ENCODE peak calls at places on chromosomes 5 and 9, in seven cellular contexts. One of them, this sample, is unnamed.

GRCh38 chr9:35910613-35911488 is 1.6 kb downstream of the SPAAR start:
- DNase-seq in trophoblast cell: peak
- DNase-seq in mesenchymal stem cell: peak
- DNase-seq in neuronal stem cell: no peak
- DNase-seq in H1: no peak
- DNase-seq in H9: no peak
- DNase-seq in IMR-90: peak
- DNase-seq in this sample: peak

GRCh38 chr9:109474170-109474569 is 23.9 kb downstream of the PTPN3 start:
- DNase-seq in H9: no peak
- DNase-seq in H1: no peak
- DNase-seq in trophoblast cell: no peak
- DNase-seq in mesenchymal stem cell: no peak
- DNase-seq in neuronal stem cell: no peak
- DNase-seq in IMR-90: no peak
- DNase-seq in this sample: no peak

GRCh38 chr5:171755354-171755821 is 30.2 kb upstream of the SMIM23 start:
- DNase-seq in H1: no peak
- DNase-seq in IMR-90: peak
- DNase-seq in H9: no peak
- DNase-seq in mesenchymal stem cell: peak
- DNase-seq in neuronal stem cell: no peak
- DNase-seq in trophoblast cell: no peak
- DNase-seq in this sample: no peak

GRCh38 chr5:53256746-53257145 is 147.2 kb upstream of the MOCS2 start:
- DNase-seq in IMR-90: peak
- DNase-seq in H9: no peak
- DNase-seq in neuronal stem cell: no peak
- DNase-seq in H1: no peak
- DNase-seq in trophoblast cell: peak
- DNase-seq in mesenchymal stem cell: peak
- DNase-seq in this sample: no peak

GRCh38 chr5:161600156-161600555 is 53.6 kb upstream of the GABRB2 start:
- DNase-seq in H9: no peak
- DNase-seq in IMR-90: no peak
- DNase-seq in H1: no peak
- DNase-seq in trophoblast cell: no peak
- DNase-seq in mesenchymal stem cell: no peak
- DNase-seq in neuronal stem cell: peak
- DNase-seq in this sample: peak

GRCh38 chr5:54985301-54986268 is at the start of gene ESM1:
- DNase-seq in trophoblast cell: peak
- DNase-seq in IMR-90: peak
- DNase-seq in neuronal stem cell: no peak
- DNase-seq in H1: no peak
- DNase-seq in mesenchymal stem cell: peak
- DNase-seq in H9: no peak
- DNase-seq in this sample: no peak

GRCh38 chr9:19231126-19232035 is 888 bp downstream of the DENND4C start:
- DNase-seq in H9: no peak
- DNase-seq in H1: no peak
- DNase-seq in mesenchymal stem cell: peak
- DNase-seq in trophoblast cell: no peak
- DNase-seq in neuronal stem cell: peak
- DNase-seq in IMR-90: peak
- DNase-seq in this sample: peak

GRCh38 chr9:33921967-33922895 is 105.3 kb downstream of the UBE2R2 start:
- DNase-seq in neuronal stem cell: no peak
- DNase-seq in mesenchymal stem cell: peak
- DNase-seq in H9: peak
- DNase-seq in trophoblast cell: no peak
- DNase-seq in H1: no peak
- DNase-seq in IMR-90: no peak
- DNase-seq in this sample: peak

GRCh38 chr5:616342-617039 is 4.4 kb downstream of the CEP72 start:
- DNase-seq in trophoblast cell: no peak
- DNase-seq in mesenchymal stem cell: peak
- DNase-seq in H1: no peak
- DNase-seq in neuronal stem cell: no peak
- DNase-seq in H9: no peak
- DNase-seq in IMR-90: no peak
- DNase-seq in this sample: peak

DNA sequence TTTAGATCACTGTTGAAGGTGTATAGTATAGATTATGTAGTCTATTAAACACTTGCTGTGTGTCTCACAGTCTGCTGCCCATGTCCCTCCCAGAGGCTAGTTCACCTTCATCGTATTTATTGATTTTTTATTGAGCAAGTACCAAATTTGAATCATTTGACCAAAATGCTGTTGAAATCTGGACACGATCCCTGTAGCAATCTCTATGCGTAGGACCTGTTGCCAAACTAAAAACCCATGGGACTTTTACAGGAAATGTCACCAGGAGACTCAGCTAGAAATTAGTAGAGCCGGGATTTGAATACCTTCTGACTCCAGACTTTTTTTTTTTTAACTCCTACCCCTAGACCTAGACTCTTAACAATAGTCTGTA is 17.5 kb downstream of the SLC31A1 start:
- DNase-seq in H1: no peak
- DNase-seq in IMR-90: no peak
- DNase-seq in trophoblast cell: no peak
- DNase-seq in H9: no peak
- DNase-seq in mesenchymal stem cell: no peak
- DNase-seq in neuronal stem cell: no peak
- DNase-seq in this sample: no peak
- H2BK120ac ChIP-seq in H1: no peak
- H2BK120ac ChIP-seq in IMR-90: no peak
- H2BK120ac ChIP-seq in trophoblast cell: no peak
- H2BK120ac ChIP-seq in H9: no peak
- H2BK120ac ChIP-seq in mesenchymal stem cell: no peak
- H2BK120ac ChIP-seq in neuronal stem cell: no peak
- H2BK120ac ChIP-seq in this sample: no peak

GRCh38 chr5:139384591-139385051 is 1.5 kb upstream of the SLC23A1 start:
- DNase-seq in H1: no peak
- DNase-seq in IMR-90: no peak
- DNase-seq in neuronal stem cell: no peak
- DNase-seq in mesenchymal stem cell: no peak
- DNase-seq in H9: no peak
- DNase-seq in trophoblast cell: no peak
- DNase-seq in this sample: no peak

GRCh38 chr5:139385061-139385889 is 2.2 kb upstream of the SLC23A1 start:
- DNase-seq in H9: no peak
- DNase-seq in neuronal stem cell: no peak
- DNase-seq in H1: no peak
- DNase-seq in mesenchymal stem cell: peak
- DNase-seq in IMR-90: no peak
- DNase-seq in trophoblast cell: peak
- DNase-seq in this sample: no peak

GRCh38 chr5:139383275-139383992 is at the start of gene SLC23A1:
- DNase-seq in H1: no peak
- DNase-seq in IMR-90: peak
- DNase-seq in H9: no peak
- DNase-seq in trophoblast cell: no peak
- DNase-seq in mesenchymal stem cell: no peak
- DNase-seq in neuronal stem cell: no peak
- DNase-seq in this sample: no peak

GRCh38 chr5:139382781-139383180 is 316 bp downstream of the SLC23A1 start:
- DNase-seq in H1: no peak
- DNase-seq in trophoblast cell: no peak
- DNase-seq in H9: no peak
- DNase-seq in IMR-90: no peak
- DNase-seq in mesenchymal stem cell: no peak
- DNase-seq in neuronal stem cell: no peak
- DNase-seq in this sample: no peak

DNA sequence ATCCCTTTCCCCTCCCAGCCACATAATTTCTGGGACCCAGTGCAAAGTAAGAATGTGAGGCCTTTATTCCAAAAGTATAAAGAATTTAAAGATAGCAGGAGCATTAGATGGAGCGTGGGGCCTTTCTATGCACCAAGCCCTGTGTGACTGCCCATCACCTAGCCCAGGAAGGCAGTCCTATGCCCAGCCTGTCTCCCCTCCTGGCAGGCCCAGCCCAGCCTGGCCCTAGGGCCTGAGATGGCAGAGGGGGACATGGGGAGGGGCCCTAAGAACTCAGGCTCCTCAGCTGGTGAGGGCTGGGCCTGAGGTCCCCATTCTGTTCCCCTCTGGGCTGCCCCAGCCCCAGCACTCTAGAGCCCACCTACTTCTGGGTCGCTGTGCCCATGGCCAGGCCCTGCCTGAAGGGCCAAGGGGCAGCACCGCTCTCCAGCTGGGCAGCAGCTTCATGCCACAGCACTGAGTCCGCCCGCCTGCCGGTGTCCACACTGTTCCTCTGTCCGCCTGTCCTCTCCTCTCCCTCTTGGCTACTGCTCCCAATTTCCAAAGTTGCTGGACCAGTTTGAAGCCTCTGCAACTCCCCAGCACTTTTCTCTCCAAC is 995 bp upstream of the SLC23A1 start:
- DNase-seq in trophoblast cell: no peak
- DNase-seq in IMR-90: no peak
- DNase-seq in neuronal stem cell: no peak
- DNase-seq in mesenchymal stem cell: no peak
- DNase-seq in H9: no peak
- DNase-seq in H1: no peak
- DNase-seq in this sample: no peak
- H3K4me2 ChIP-seq in trophoblast cell: no peak
- H3K4me2 ChIP-seq in IMR-90: no peak
- H3K4me2 ChIP-seq in neuronal stem cell: no peak
- H3K4me2 ChIP-seq in mesenchymal stem cell: no peak
- H3K4me2 ChIP-seq in H9: no peak
- H3K4me2 ChIP-seq in H1: no peak
- H3K4me2 ChIP-seq in this sample: no peak

DNA sequence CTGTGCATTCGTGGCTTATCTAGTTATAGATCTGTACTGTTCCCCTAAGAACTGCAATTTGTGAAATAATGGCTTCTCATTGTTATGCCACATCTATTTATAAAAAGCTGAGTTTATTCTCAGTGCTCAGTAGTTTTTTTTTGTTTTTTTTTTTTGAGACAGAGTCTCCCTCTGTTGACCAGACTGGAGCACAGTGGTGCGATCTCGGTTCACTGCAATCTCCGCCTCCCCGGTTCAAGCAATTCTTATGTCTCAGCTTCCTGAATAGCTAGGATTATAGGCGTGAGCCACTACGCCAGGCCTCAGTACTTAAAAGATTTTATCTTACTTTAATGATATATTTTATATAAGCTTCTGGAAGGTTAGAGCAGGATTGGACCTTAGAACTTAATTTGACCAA is 19.0 kb downstream of the SEC61B start:
- DNase-seq in trophoblast cell: peak
- DNase-seq in H9: no peak
- DNase-seq in mesenchymal stem cell: no peak
- DNase-seq in H1: no peak
- DNase-seq in IMR-90: no peak
- DNase-seq in neuronal stem cell: no peak
- DNase-seq in this sample: no peak
- H2BK120ac ChIP-seq in trophoblast cell: no peak
- H2BK120ac ChIP-seq in H9: no peak
- H2BK120ac ChIP-seq in mesenchymal stem cell: no peak
- H2BK120ac ChIP-seq in H1: no peak
- H2BK120ac ChIP-seq in IMR-90: no peak
- H2BK120ac ChIP-seq in neuronal stem cell: no peak
- H2BK120ac ChIP-seq in this sample: no peak

DNA sequence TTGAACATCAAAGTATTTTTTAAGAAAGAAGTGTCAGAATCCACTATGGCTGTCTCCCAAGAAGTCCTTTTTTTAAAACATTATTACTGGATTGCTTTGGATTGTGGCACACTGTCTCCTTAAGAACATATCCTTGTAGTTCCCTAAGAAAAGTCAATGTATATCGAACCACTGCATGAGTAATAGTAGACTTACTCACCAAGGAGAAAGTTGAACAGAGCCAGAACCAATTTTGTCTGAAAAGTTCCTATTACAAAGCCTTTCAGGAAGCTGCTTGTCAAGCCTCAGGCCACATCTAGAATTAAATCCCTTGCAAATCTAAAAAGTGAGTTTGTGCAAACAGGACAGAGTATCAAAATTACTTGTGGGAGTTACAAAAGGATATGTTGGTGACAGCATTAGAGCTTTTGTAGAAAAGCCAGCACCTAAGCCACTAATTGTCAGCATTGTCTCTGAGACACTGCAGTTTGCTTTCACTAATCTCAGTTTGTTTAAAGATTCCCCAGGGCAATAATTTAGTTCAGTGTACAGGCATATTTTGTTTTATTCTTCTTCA is 195.4 kb downstream of the MPDZ start:
- DNase-seq in IMR-90: peak
- DNase-seq in trophoblast cell: no peak
- DNase-seq in neuronal stem cell: no peak
- DNase-seq in mesenchymal stem cell: peak
- DNase-seq in H1: no peak
- DNase-seq in H9: no peak
- DNase-seq in this sample: no peak
- H3K4me2 ChIP-seq in IMR-90: peak
- H3K4me2 ChIP-seq in trophoblast cell: no peak
- H3K4me2 ChIP-seq in neuronal stem cell: no peak
- H3K4me2 ChIP-seq in mesenchymal stem cell: no peak
- H3K4me2 ChIP-seq in H1: no peak
- H3K4me2 ChIP-seq in H9: no peak
- H3K4me2 ChIP-seq in this sample: no peak

GRCh38 chr9:15873573-15874177 is 320.8 kb downstream of the CCDC171 start:
- DNase-seq in trophoblast cell: no peak
- DNase-seq in mesenchymal stem cell: peak
- DNase-seq in IMR-90: peak
- DNase-seq in H9: no peak
- DNase-seq in H1: no peak
- DNase-seq in neuronal stem cell: peak
- DNase-seq in this sample: peak
- H2BK120ac ChIP-seq in trophoblast cell: no peak
- H2BK120ac ChIP-seq in mesenchymal stem cell: no peak
- H2BK120ac ChIP-seq in IMR-90: no peak
- H2BK120ac ChIP-seq in H9: no peak
- H2BK120ac ChIP-seq in H1: no peak
- H2BK120ac ChIP-seq in neuronal stem cell: no peak
- H2BK120ac ChIP-seq in this sample: no peak